ENCODE peak calls at places on chromosomes 5 and 9, in four cellular contexts. Z is transverse colon, U is MM.1S, M is GM13977. S is an unnamed sample.

GRCh38 chr5:29001666-29002065 is 1963.3 kb upstream of the CDH9 start:
- DNase-seq in M (no peak), Z (no peak), U (no peak), S (no peak)

GRCh38 chr5:16546712-16547111 is 70.1 kb downstream of the RETREG1 start:
- DNase-seq in M (no peak), Z (no peak), U (no peak), S (no peak)

GRCh38 chr5:68884893-68885292 is 208.9 kb upstream of the SLC30A5 start:
- DNase-seq in Z (no peak), M (peak; percentile 18), U (no peak), S (no peak)

GRCh38 chr5:170641589-170642031 is 137.8 kb downstream of the KCNIP1 start:
- DNase-seq in M (no peak), Z (no peak), U (no peak), S (no peak)

GRCh38 chr9:121817476-121817875 is 166.0 kb downstream of the DAB2IP start:
- DNase-seq in Z (no peak), U (no peak), M (no peak), S (no peak)

GRCh38 chr5:157280927-157281326 is 15.0 kb downstream of the CYFIP2 start:
- DNase-seq in M (no peak), U (no peak), Z (no peak), S (no peak)

GRCh38 chr5:160702856-160703453 is 149.1 kb downstream of the ATP10B start:
- DNase-seq in U (peak; percentile 53), M (no peak), Z (no peak), S (no peak)

GRCh38 chr9:114958021-114958846 is 27.8 kb upstream of the TNFSF8 start:
- DNase-seq in Z (peak; percentile 17), M (no peak), U (no peak), S (peak; percentile 6)

GRCh38 chr9:90961375-90961774 is 159.8 kb downstream of the SYK start:
- DNase-seq in Z (no peak), U (no peak), M (no peak), S (peak; percentile 63)

GRCh38 chr9:110089681-110090370 is 118.1 kb downstream of the C9orf152 start:
- DNase-seq in M (no peak), Z (peak; percentile 31), U (no peak), S (no peak)

GRCh38 chr5:61330341-61330878 is 1.6 kb upstream of the ZSWIM6 start:
- DNase-seq in U (no peak), Z (peak; percentile 64), M (no peak), S (peak; percentile 73)

GRCh38 chr9:120982851-120983250 is 56.3 kb upstream of the TRAF1 start:
- DNase-seq in U (no peak), Z (no peak), M (no peak), S (no peak)

GRCh38 chr5:4531756-4532704 is 608.1 kb upstream of the ADAMTS16 start:
- DNase-seq in M (no peak), U (no peak), Z (no peak), S (no peak)

GRCh38 chr5:178213748-178214151 is 9.4 kb downstream of the HNRNPAB start:
- DNase-seq in U (no peak), M (no peak), Z (peak; percentile 82), S (no peak)

GRCh38 chr5:40736103-40736875 is 19.5 kb downstream of the TTC33 start:
- DNase-seq in Z (no peak), M (peak; percentile 48), U (peak; percentile 60), S (peak; percentile 61)

GRCh38 chr9:37622462-37622861 is 28.3 kb upstream of the FRMPD1 start:
- DNase-seq in U (no peak), M (no peak), Z (no peak), S (no peak)

GRCh38 chr9:18568969-18569368 is 95.0 kb downstream of the ADAMTSL1 start:
- DNase-seq in U (no peak), M (no peak), Z (no peak), S (no peak)

GRCh38 chr9:336039-336438 is 121.4 kb downstream of the DOCK8 start:
- DNase-seq in U (no peak), M (no peak), Z (no peak), S (no peak)

GRCh38 chr5:179342577-179342976 is 2.7 kb downstream of the ADAMTS2 start:
- DNase-seq in M (no peak), U (no peak), Z (no peak), S (peak; percentile 20)

GRCh38 chr9:38068866-38069628 is at the start of gene SHB:
- DNase-seq in Z (peak; percentile 88), U (peak; percentile 81), M (peak; percentile 97), S (peak; percentile 84)

GRCh38 chr5:55914141-55914413 is 62.9 kb downstream of the IL31RA start:
- DNase-seq in Z (no peak), M (no peak), U (no peak), S (no peak)